ENCODE peak calls at places on chromosomes 2 and 18, in four cellular contexts. N is H1, E is suprapubic skin, P is sigmoid colon. A is an unnamed sample. For H3K36me3, the result is how much of the 10 kb centered on the place peaks cover.

GRCh38 chr2:217168396-217168795 is 308.5 kb upstream of the TNP1 start:
- DNase-seq in P (no peak), E (no peak), N (no peak), A (no peak)

GRCh38 chr2:166792808-166793207 is 95.5 kb upstream of the XIRP2 start:
- DNase-seq in N (no peak), E (no peak), P (no peak), A (no peak)

GRCh38 chr18:23824704-23825103 is 135.5 kb downstream of the LAMA3 start:
- DNase-seq in N (no peak), P (no peak), E (no peak), A (no peak)

GRCh38 chr2:18244840-18245239 is 315.6 kb downstream of the RDH14 start:
- DNase-seq in E (no peak), N (no peak), P (no peak), A (no peak)

GRCh38 chr2:30231726-30232026 is 342 bp downstream of the LBH start:
- DNase-seq in N (peak), P (no peak), E (no peak), A (no peak)

GRCh38 chr2:152415811-152416210 is 80.8 kb downstream of the FMNL2 start:
- DNase-seq in N (no peak), P (no peak), E (no peak), A (no peak)

GRCh38 chr2:174829550-174829949 is 65.3 kb upstream of the CHRNA1 start:
- DNase-seq in P (no peak), E (no peak), N (no peak), A (no peak)

GRCh38 chr2:80852808-80853139 is 548.2 kb upstream of the LRRTM1 start:
- DNase-seq in E (no peak), N (no peak), P (no peak), A (no peak)

GRCh38 chr18:59952283-59953007 is 52.6 kb downstream of the PMAIP1 start:
- DNase-seq in N (no peak), P (no peak), E (no peak), A (no peak)

GRCh38 chr2:149169653-149170052 is 131.2 kb downstream of the LYPD6B start:
- DNase-seq in N (no peak), E (no peak), P (no peak), A (peak)

GRCh38 chr2:143530753-143531152 is 401.5 kb downstream of the ARHGAP15 start:
- DNase-seq in E (no peak), P (no peak), N (no peak), A (no peak)

GRCh38 chr2:21282515-21282898 is 158.7 kb downstream of the TDRD15 start:
- DNase-seq in E (no peak), N (no peak), P (no peak), A (no peak)
- H3K27ac ChIP-seq in E (no peak), N (no peak), P (no peak), A (no peak)

GRCh38 chr2:69916151-69916550 is 1.2 kb downstream of the MXD1 start:
- DNase-seq in P (no peak), N (no peak), E (no peak), A (no peak)
- TF ChIP-seq EP300 in P (no peak), N (no peak), E (no peak), A (no peak)

GRCh38 chr2:237438082-237438925 is 24.3 kb upstream of the COL6A3 start:
- DNase-seq in N (no peak), E (peak), P (no peak), A (peak)
- H3K36me3 ChIP-seq in N (under half), E (under half), P (under half), A (under half)

GRCh38 chr2:68824831-68825230 is 46.4 kb downstream of the BMP10 start:
- DNase-seq in E (no peak), N (no peak), P (no peak), A (no peak)

GRCh38 chr2:68828887-68829708 is 42.1 kb downstream of the BMP10 start:
- DNase-seq in N (no peak), E (peak), P (peak), A (peak)

GRCh38 chr2:68827681-68828080 is 43.5 kb downstream of the BMP10 start:
- DNase-seq in E (no peak), N (no peak), P (no peak), A (no peak)

GRCh38 chr2:68822207-68822872 is 48.9 kb downstream of the BMP10 start:
- DNase-seq in N (no peak), E (no peak), P (no peak), A (no peak)

DNA sequence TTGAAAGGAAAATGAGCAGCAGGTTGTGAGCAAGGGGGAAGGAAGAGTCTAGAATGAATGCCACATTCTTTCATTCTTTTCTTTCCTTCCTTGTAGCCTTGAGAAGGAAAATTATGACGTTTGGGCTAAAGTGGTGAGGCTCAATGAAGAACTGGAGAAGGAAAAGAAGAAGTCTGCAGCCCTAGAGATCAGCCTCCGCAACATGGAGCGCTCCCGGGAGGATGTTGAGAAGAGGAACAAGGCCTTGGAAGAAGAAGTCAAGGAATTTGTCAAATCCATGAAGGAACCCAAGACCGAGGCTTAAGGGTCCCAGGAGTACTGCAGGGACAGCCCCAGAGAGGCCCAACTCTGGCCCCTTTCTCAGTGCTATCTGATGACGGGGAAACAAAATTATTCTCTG is 45.3 kb downstream of the BMP10 start:
- DNase-seq in P (no peak), E (no peak), N (no peak), A (no peak)
- H3K27ac ChIP-seq in P (no peak), E (no peak), N (no peak), A (no peak)

DNA sequence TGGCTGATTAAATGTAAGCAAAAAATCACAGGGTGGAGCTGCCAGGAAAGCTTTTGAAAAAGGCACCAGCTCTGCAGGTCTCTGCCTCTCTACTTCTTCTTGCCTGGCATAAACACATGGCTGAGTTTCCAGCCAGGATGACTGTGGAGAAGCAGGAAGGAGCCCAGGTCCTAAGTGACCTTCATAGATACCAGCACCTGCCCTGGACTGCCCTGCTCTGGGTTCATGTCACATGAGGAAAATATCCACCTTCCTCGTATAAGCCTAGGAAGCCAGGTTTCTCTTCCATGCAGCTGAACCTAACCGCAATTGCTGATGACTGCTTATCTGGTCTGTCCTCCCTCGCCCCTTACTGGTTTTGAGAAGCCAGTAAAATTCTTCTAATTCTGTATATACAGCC is 47.8 kb upstream of the CREB1 start:
- DNase-seq in P (no peak), N (no peak), E (no peak), A (peak)
- TF ChIP-seq EP300 in P (no peak), N (no peak), E (no peak), A (no peak)

GRCh38 chr18:61852496-61852895 is 40.3 kb downstream of the RNF152 start:
- DNase-seq in N (no peak), E (no peak), P (no peak), A (no peak)
- H3K36me3 ChIP-seq in N (under half), E (under half), P (under half), A (under half)

DNA sequence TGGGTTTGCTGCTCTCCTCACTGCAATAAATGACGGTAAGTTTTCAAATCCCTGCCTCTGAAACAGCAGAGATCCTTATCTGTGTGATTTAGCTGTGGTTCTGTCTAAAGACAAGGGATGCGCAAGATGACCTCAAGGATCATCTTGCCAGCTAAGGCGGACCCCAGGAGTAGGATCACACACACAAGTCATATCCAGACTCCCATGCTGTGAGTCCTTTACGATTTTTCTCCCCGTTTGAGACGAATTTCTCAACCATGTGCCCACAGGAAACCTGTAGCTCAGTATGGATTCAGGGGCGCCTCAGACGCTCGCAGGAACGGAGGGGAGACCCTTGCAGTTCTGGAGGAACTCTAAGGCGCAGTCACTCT is 11.1 kb upstream of the DCTN1 start:
- DNase-seq in E (no peak), N (no peak), P (no peak), A (no peak)
- H3K27ac ChIP-seq in E (peak), N (peak), P (peak), A (peak)

A was measured in stomach.